ENCODE peak calls at places on chromosomes 16 and 17, in four cellular contexts. One of them, this sample, is unnamed. For H3K27me3, the result is how much of the 10 kb centered on the place peaks cover.

GRCh38 chr17:31583795-31584340 is 192.4 kb downstream of the RAB11FIP4 start:
- DNase-seq in mammary epithelial cell: no peak
- DNase-seq in naive thymus-derived CD4-positive, alpha-beta T cell: no peak
- DNase-seq in lung: no peak
- DNase-seq in this sample: no peak

GRCh38 chr17:6244253-6244652 is 174.1 kb downstream of the WSCD1 start:
- DNase-seq in mammary epithelial cell: no peak
- DNase-seq in naive thymus-derived CD4-positive, alpha-beta T cell: no peak
- DNase-seq in lung: no peak
- DNase-seq in this sample: no peak

GRCh38 chr16:2159052-2159838 is 3.7 kb downstream of the TRAF7 start:
- DNase-seq in mammary epithelial cell: no peak
- DNase-seq in naive thymus-derived CD4-positive, alpha-beta T cell: no peak
- DNase-seq in lung: no peak
- DNase-seq in this sample: peak

GRCh38 chr17:16991349-16992009 is 19.6 kb upstream of the TNFRSF13B start:
- DNase-seq in mammary epithelial cell: peak
- DNase-seq in naive thymus-derived CD4-positive, alpha-beta T cell: peak
- DNase-seq in lung: peak
- DNase-seq in this sample: peak

GRCh38 chr16:23608194-23608593 is 12.1 kb upstream of the NDUFAB1 start:
- DNase-seq in mammary epithelial cell: no peak
- DNase-seq in naive thymus-derived CD4-positive, alpha-beta T cell: no peak
- DNase-seq in lung: no peak
- DNase-seq in this sample: no peak

GRCh38 chr16:51107742-51108141 is 43.3 kb downstream of the SALL1 start:
- DNase-seq in mammary epithelial cell: no peak
- DNase-seq in naive thymus-derived CD4-positive, alpha-beta T cell: no peak
- DNase-seq in lung: no peak
- DNase-seq in this sample: no peak

GRCh38 chr17:77315551-77316190 is 174.9 kb downstream of the SEC14L1 start:
- DNase-seq in mammary epithelial cell: no peak
- DNase-seq in naive thymus-derived CD4-positive, alpha-beta T cell: no peak
- DNase-seq in lung: no peak
- DNase-seq in this sample: no peak

GRCh38 chr16:57409870-57410585 is 5.5 kb downstream of the CCL17 start:
- DNase-seq in mammary epithelial cell: no peak
- DNase-seq in naive thymus-derived CD4-positive, alpha-beta T cell: no peak
- DNase-seq in lung: no peak
- DNase-seq in this sample: peak

GRCh38 chr17:68378202-68379149 is 78.8 kb downstream of the WIPI1 start:
- DNase-seq in mammary epithelial cell: peak
- DNase-seq in naive thymus-derived CD4-positive, alpha-beta T cell: no peak
- DNase-seq in lung: peak
- DNase-seq in this sample: no peak

GRCh38 chr16:85517780-85518179 is 95.3 kb upstream of the GSE1 start:
- DNase-seq in mammary epithelial cell: no peak
- DNase-seq in naive thymus-derived CD4-positive, alpha-beta T cell: no peak
- DNase-seq in lung: no peak
- DNase-seq in this sample: no peak

GRCh38 chr17:77318021-77318420 is 177.3 kb downstream of the SEC14L1 start:
- DNase-seq in mammary epithelial cell: no peak
- DNase-seq in naive thymus-derived CD4-positive, alpha-beta T cell: no peak
- DNase-seq in lung: no peak
- DNase-seq in this sample: no peak

GRCh38 chr17:79866791-79867190 is 27.6 kb upstream of the CBX4 start:
- DNase-seq in mammary epithelial cell: no peak
- DNase-seq in naive thymus-derived CD4-positive, alpha-beta T cell: no peak
- DNase-seq in lung: no peak
- DNase-seq in this sample: no peak

GRCh38 chr17:73342057-73342522 is 30.3 kb upstream of the CDC42EP4 start:
- DNase-seq in mammary epithelial cell: peak
- DNase-seq in naive thymus-derived CD4-positive, alpha-beta T cell: no peak
- DNase-seq in lung: peak
- DNase-seq in this sample: peak

GRCh38 chr17:63491413-63491812 is 14.6 kb downstream of the ACE start:
- DNase-seq in mammary epithelial cell: no peak
- DNase-seq in naive thymus-derived CD4-positive, alpha-beta T cell: no peak
- DNase-seq in lung: no peak
- DNase-seq in this sample: no peak

GRCh38 chr17:46979023-46979870 is at the start of gene RPRML:
- DNase-seq in mammary epithelial cell: peak
- DNase-seq in naive thymus-derived CD4-positive, alpha-beta T cell: no peak
- DNase-seq in lung: no peak
- DNase-seq in this sample: peak

GRCh38 chr16:55515110-55515509 is 6.2 kb downstream of the LPCAT2 start:
- DNase-seq in mammary epithelial cell: peak
- DNase-seq in naive thymus-derived CD4-positive, alpha-beta T cell: no peak
- DNase-seq in lung: no peak
- DNase-seq in this sample: no peak

GRCh38 chr16:84258266-84258665 is 18.5 kb upstream of the KCNG4 start:
- DNase-seq in mammary epithelial cell: no peak
- DNase-seq in naive thymus-derived CD4-positive, alpha-beta T cell: no peak
- DNase-seq in lung: no peak
- DNase-seq in this sample: no peak

GRCh38 chr16:55989569-55989907 is 114.4 kb upstream of the CES5A start:
- DNase-seq in mammary epithelial cell: no peak
- DNase-seq in naive thymus-derived CD4-positive, alpha-beta T cell: no peak
- DNase-seq in lung: no peak
- DNase-seq in this sample: no peak

GRCh38 chr17:1485311-1485747 is 7.2 kb downstream of the MYO1C start:
- DNase-seq in mammary epithelial cell: no peak
- DNase-seq in naive thymus-derived CD4-positive, alpha-beta T cell: no peak
- DNase-seq in lung: peak
- DNase-seq in this sample: peak

GRCh38 chr17:1488826-1489275 is 3.6 kb downstream of the MYO1C start:
- DNase-seq in mammary epithelial cell: no peak
- DNase-seq in naive thymus-derived CD4-positive, alpha-beta T cell: no peak
- DNase-seq in lung: no peak
- DNase-seq in this sample: no peak

GRCh38 chr17:1485748-1486376 is 6.6 kb downstream of the MYO1C start:
- DNase-seq in mammary epithelial cell: peak
- DNase-seq in naive thymus-derived CD4-positive, alpha-beta T cell: peak
- DNase-seq in lung: peak
- DNase-seq in this sample: peak

GRCh38 chr17:1487939-1488825 is 4.3 kb downstream of the MYO1C start:
- DNase-seq in mammary epithelial cell: peak
- DNase-seq in naive thymus-derived CD4-positive, alpha-beta T cell: peak
- DNase-seq in lung: peak
- DNase-seq in this sample: peak

GRCh38 chr17:1486802-1487695 is 5.4 kb downstream of the MYO1C start:
- DNase-seq in mammary epithelial cell: peak
- DNase-seq in naive thymus-derived CD4-positive, alpha-beta T cell: peak
- DNase-seq in lung: peak
- DNase-seq in this sample: peak
- H3K4me3 ChIP-seq in mammary epithelial cell: no peak
- H3K4me3 ChIP-seq in naive thymus-derived CD4-positive, alpha-beta T cell: peak
- H3K4me3 ChIP-seq in lung: no peak
- H3K4me3 ChIP-seq in this sample: peak

GRCh38 chr16:1039762-1040161 is 32.8 kb upstream of the SSTR5 start:
- DNase-seq in mammary epithelial cell: no peak
- DNase-seq in naive thymus-derived CD4-positive, alpha-beta T cell: no peak
- DNase-seq in lung: no peak
- DNase-seq in this sample: no peak
- H3K27me3 ChIP-seq in mammary epithelial cell: under half
- H3K27me3 ChIP-seq in naive thymus-derived CD4-positive, alpha-beta T cell: under half
- H3K27me3 ChIP-seq in lung: under half
- H3K27me3 ChIP-seq in this sample: under half

GRCh38 chr17:78665952-78666920 is 89.0 kb upstream of the DNAH17 start:
- DNase-seq in mammary epithelial cell: no peak
- DNase-seq in naive thymus-derived CD4-positive, alpha-beta T cell: peak
- DNase-seq in lung: no peak
- DNase-seq in this sample: peak
- H3K4me3 ChIP-seq in mammary epithelial cell: no peak
- H3K4me3 ChIP-seq in naive thymus-derived CD4-positive, alpha-beta T cell: peak
- H3K4me3 ChIP-seq in lung: no peak
- H3K4me3 ChIP-seq in this sample: no peak

GRCh38 chr16:86572041-86572521 is 5.5 kb downstream of the FOXC2 start:
- DNase-seq in mammary epithelial cell: no peak
- DNase-seq in naive thymus-derived CD4-positive, alpha-beta T cell: no peak
- DNase-seq in lung: no peak
- DNase-seq in this sample: no peak
- H3K27me3 ChIP-seq in mammary epithelial cell: under half
- H3K27me3 ChIP-seq in naive thymus-derived CD4-positive, alpha-beta T cell: under half
- H3K27me3 ChIP-seq in lung: under half
- H3K27me3 ChIP-seq in this sample: half or more

DNA sequence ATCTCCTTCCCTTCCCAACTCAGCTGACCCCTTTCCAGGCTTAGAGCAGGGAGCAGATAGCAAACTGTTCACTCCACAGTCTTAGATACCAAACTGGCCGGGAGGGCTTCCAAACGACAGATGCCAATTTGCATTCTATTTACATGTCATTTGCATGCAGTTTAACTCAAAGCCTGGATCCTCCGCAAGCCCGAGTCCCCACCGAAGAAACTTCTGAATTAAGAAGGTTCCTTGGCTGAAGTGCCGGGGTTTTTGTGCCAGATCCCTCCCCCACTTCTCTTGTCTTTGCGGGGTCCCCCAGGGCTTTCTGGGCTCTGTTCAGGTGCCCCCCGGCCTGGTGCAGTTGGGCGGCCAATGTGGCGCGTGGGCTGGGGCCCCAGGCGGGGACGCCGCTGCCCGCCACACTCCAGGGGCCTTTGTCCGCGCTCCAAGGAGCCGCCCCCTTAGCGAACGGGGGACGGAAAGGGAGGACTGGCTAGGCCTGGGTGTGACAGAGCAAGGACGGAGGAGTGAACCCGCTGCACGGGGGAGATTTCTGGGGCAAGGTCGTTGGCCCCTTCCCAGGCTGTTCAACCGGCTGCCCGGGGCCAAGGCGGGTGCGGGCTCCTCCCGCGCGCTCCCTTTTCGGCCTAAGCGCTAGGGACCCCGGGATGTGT is 1.2 kb downstream of the GPRC5B start:
- DNase-seq in mammary epithelial cell: no peak
- DNase-seq in naive thymus-derived CD4-positive, alpha-beta T cell: no peak
- DNase-seq in lung: no peak
- DNase-seq in this sample: peak
- H3K4me3 ChIP-seq in mammary epithelial cell: no peak
- H3K4me3 ChIP-seq in naive thymus-derived CD4-positive, alpha-beta T cell: peak
- H3K4me3 ChIP-seq in lung: peak
- H3K4me3 ChIP-seq in this sample: peak

GRCh38 chr17:14294876-14295275 is 6.0 kb upstream of the HS3ST3B1 start:
- DNase-seq in mammary epithelial cell: no peak
- DNase-seq in naive thymus-derived CD4-positive, alpha-beta T cell: no peak
- DNase-seq in lung: peak
- DNase-seq in this sample: no peak
- H3K27me3 ChIP-seq in mammary epithelial cell: under half
- H3K27me3 ChIP-seq in naive thymus-derived CD4-positive, alpha-beta T cell: under half
- H3K27me3 ChIP-seq in lung: under half
- H3K27me3 ChIP-seq in this sample: half or more

DNA sequence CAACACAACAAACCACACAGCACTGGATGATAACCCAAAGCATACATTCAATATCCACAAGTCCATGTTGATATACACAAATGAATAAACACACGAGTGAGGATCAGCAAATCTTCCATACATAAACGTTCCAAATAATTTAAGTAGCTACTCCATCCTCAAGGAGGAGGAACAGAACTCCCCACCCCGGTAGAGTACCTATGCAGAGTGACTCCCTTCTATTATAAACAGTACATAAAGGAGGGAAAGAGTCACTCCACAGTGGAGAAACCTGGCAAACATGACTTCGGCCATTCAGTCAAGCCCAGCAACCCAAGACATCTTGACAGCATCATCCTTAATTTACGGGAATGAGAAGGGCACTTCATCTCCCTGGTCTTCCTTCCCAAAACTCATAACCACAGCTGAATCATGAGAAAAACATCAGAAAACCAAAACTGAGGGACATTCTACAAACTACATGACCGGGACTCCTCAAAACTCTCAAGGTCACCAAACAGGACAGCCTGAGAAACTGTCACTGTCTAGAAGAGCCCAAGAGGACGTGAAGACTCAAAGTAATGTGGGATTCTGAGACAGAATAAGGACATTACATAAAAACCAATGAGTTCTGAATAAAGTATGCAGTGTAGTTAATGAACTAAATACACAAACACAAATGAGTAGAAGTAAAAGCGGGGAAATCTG is 5.6 kb downstream of the USP22 start:
- DNase-seq in mammary epithelial cell: no peak
- DNase-seq in naive thymus-derived CD4-positive, alpha-beta T cell: no peak
- DNase-seq in lung: no peak
- DNase-seq in this sample: no peak
- H3K4me3 ChIP-seq in mammary epithelial cell: no peak
- H3K4me3 ChIP-seq in naive thymus-derived CD4-positive, alpha-beta T cell: no peak
- H3K4me3 ChIP-seq in lung: no peak
- H3K4me3 ChIP-seq in this sample: no peak

GRCh38 chr17:15955793-15956541 is 11.0 kb downstream of the ADORA2B start:
- DNase-seq in mammary epithelial cell: no peak
- DNase-seq in naive thymus-derived CD4-positive, alpha-beta T cell: no peak
- DNase-seq in lung: no peak
- DNase-seq in this sample: no peak
- H3K27me3 ChIP-seq in mammary epithelial cell: under half
- H3K27me3 ChIP-seq in naive thymus-derived CD4-positive, alpha-beta T cell: under half
- H3K27me3 ChIP-seq in lung: under half
- H3K27me3 ChIP-seq in this sample: under half

DNA sequence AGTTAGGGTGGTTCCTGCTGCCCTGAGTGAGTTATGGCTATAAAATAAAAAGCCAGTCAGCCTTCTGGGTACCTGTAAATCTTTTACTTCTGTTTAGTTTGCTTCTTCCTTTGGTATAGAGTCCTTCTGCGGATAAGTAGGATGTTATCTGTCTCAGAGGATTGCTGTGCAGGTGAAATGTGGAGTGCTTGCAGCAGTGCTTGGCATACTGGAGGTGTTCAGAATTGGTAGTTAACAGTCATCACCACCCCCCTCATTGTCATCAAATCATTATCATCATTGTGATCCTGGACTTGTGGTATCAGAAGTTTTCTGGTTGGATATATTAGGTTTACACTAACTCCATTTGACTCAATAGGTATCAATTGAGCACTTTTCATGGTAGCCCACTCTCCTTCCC is 2.6 kb downstream of the LCMT1 start:
- DNase-seq in mammary epithelial cell: no peak
- DNase-seq in naive thymus-derived CD4-positive, alpha-beta T cell: no peak
- DNase-seq in lung: no peak
- DNase-seq in this sample: no peak
- H3K4me3 ChIP-seq in mammary epithelial cell: no peak
- H3K4me3 ChIP-seq in naive thymus-derived CD4-positive, alpha-beta T cell: no peak
- H3K4me3 ChIP-seq in lung: no peak
- H3K4me3 ChIP-seq in this sample: no peak